ENCODE peak calls at places on chromosomes 4 and X, in ten cellular contexts. F is IMR-90; O is NCI-H2029 treated with DMSO at 0.1 percent for 48 hours; R is CD4-positive, alpha-beta memory T cell; Y is natural killer cell treated with Interleukin-12 subunit alpha and Interleukin-12 subunit beta and Interleukin-15 and Interleukin-18, amount 100 ng/mL, for 72 hours; P is activated effector memory CD4-positive, alpha-beta T cell treated with anti-CD3 and anti-CD28 coated beads, Interleukin-2, amount 50 U/mL, for 16 hours; T is NCI-H2081 treated with DMSO at 0.1 percent for 48 hours; H is GM03348; G is left ventricle myocardium inferior; S is CD4-positive, alpha-beta T cell. M is an unnamed sample.

GRCh38 chr4:106334732-106335131 is 18.4 kb downstream of the AIMP1 start:
- DNase-seq in H (no peak), S (no peak), G (no peak), R (no peak), Y (no peak), P (no peak), F (no peak), T (no peak), O (no peak), M (peak)

GRCh38 chrX:69093960-69094935 is 71.0 kb downstream of the PJA1 start:
- DNase-seq in P (no peak), O (no peak), G (no peak), F (peak), H (peak), R (peak), S (peak), Y (no peak), T (no peak), M (peak)

GRCh38 chr4:533318-534100 is 34.5 kb downstream of the PIGG start:
- DNase-seq in Y (no peak), T (no peak), O (no peak), F (no peak), H (no peak), P (no peak), R (no peak), S (no peak), G (no peak), M (no peak)

GRCh38 chrX:145613894-145614293 is 203.7 kb upstream of the SLITRK2 start:
- DNase-seq in O (no peak), T (no peak), H (no peak), S (no peak), P (no peak), Y (no peak), F (no peak), R (no peak), G (no peak), M (no peak)

GRCh38 chrX:50814701-50815476 is 895 bp upstream of the SHROOM4 start:
- DNase-seq in O (no peak), F (peak), Y (no peak), T (no peak), R (no peak), P (no peak), G (no peak), H (peak), S (no peak), M (no peak)

GRCh38 chrX:9885150-9885549 is 82.0 kb upstream of the CLDN34 start:
- DNase-seq in F (peak), O (no peak), Y (no peak), H (peak), T (no peak), P (peak), S (no peak), G (peak), R (no peak), M (peak)

GRCh38 chrX:1657367-1658082 is 42.7 kb downstream of the ASMT start:
- DNase-seq in H (peak), O (no peak), F (no peak), G (no peak), P (peak), S (peak), R (peak), T (no peak), Y (peak), M (peak)

GRCh38 chr4:124427095-124427767 is 285.3 kb downstream of the ANKRD50 start:
- DNase-seq in F (no peak), T (no peak), G (no peak), P (no peak), S (no peak), Y (no peak), H (no peak), O (no peak), R (no peak), M (no peak)

GRCh38 chrX:10310502-10310901 is 153.7 kb downstream of the CLCN4 start:
- DNase-seq in H (no peak), O (no peak), G (no peak), Y (no peak), F (no peak), T (no peak), R (no peak), P (no peak), S (no peak), M (no peak)

GRCh38 chrX:100994352-100995281 is 25.1 kb downstream of the ARL13A start:
- DNase-seq in Y (no peak), S (no peak), P (no peak), T (no peak), F (peak), O (no peak), G (no peak), R (no peak), H (peak), M (peak)

GRCh38 chr4:118981839-118982381 is 93.3 kb downstream of the SYNPO2 start:
- DNase-seq in G (no peak), P (peak), R (peak), H (peak), O (peak), Y (no peak), S (peak), F (peak), T (no peak), M (peak)

GRCh38 chr4:145679520-145679919 is 426 bp upstream of the C4orf51 start:
- DNase-seq in S (no peak), G (peak), H (peak), Y (no peak), P (no peak), O (peak), R (no peak), T (peak), F (peak), M (peak)

GRCh38 chrX:17581650-17582049 is 155.6 kb upstream of the SCML1 start:
- DNase-seq in O (no peak), G (no peak), F (no peak), R (no peak), T (no peak), Y (no peak), S (no peak), P (no peak), H (no peak), M (no peak)

GRCh38 chr4:174591243-174592021 is 69.1 kb upstream of the HPGD start:
- DNase-seq in T (no peak), F (no peak), R (no peak), S (no peak), Y (no peak), O (no peak), P (no peak), G (no peak), H (no peak), M (no peak)

GRCh38 chrX:44451056-44451455 is 91.6 kb downstream of the FUNDC1 start:
- DNase-seq in H (no peak), S (no peak), Y (no peak), G (no peak), O (no peak), F (no peak), T (no peak), R (no peak), P (no peak), M (no peak)

GRCh38 chrX:147838465-147839131 is 73.1 kb upstream of the FMR1 start:
- DNase-seq in G (no peak), H (no peak), O (no peak), Y (no peak), P (no peak), F (no peak), T (no peak), S (no peak), R (no peak), M (no peak)

GRCh38 chr4:80586716-80587115 is 251.2 kb downstream of the CFAP299 start:
- DNase-seq in F (no peak), G (no peak), O (no peak), S (no peak), Y (no peak), H (no peak), R (no peak), T (no peak), P (no peak), M (no peak)

GRCh38 chrX:36218801-36219200 is 299.3 kb downstream of the CFAP47 start:
- DNase-seq in R (no peak), O (no peak), F (no peak), T (no peak), G (no peak), S (no peak), H (no peak), Y (no peak), P (no peak), M (no peak)

GRCh38 chrX:70096052-70096451 is 33.8 kb downstream of the OTUD6A start:
- DNase-seq in H (peak), O (peak), R (no peak), P (no peak), G (no peak), S (no peak), T (no peak), Y (no peak), F (peak), M (peak)

GRCh38 chr4:24664956-24665355 is 80.6 kb upstream of the DHX15 start:
- DNase-seq in R (no peak), Y (no peak), O (no peak), S (no peak), T (no peak), G (no peak), H (peak), P (no peak), F (peak), M (no peak)

GRCh38 chr4:13543091-13543581 is 1.2 kb downstream of the NKX3-2 start:
- DNase-seq in P (no peak), G (no peak), S (no peak), R (no peak), F (no peak), O (no peak), H (no peak), T (no peak), Y (no peak), M (no peak)

GRCh38 chr4:173360587-173361221 is 10.1 kb upstream of the SAP30 start:
- DNase-seq in F (peak), P (no peak), R (no peak), S (no peak), Y (no peak), G (no peak), H (peak), O (no peak), T (no peak), M (peak)

GRCh38 chr4:125787707-125788106 is 473.0 kb downstream of the FAT4 start:
- DNase-seq in Y (no peak), P (no peak), F (no peak), S (no peak), T (no peak), G (no peak), H (peak), R (no peak), O (no peak), M (no peak)

GRCh38 chrX:74259879-74260491 is 44.0 kb upstream of the ZCCHC13 start:
- DNase-seq in Y (no peak), O (no peak), H (no peak), S (no peak), T (no peak), P (no peak), F (no peak), G (no peak), R (no peak), M (no peak)

GRCh38 chrX:113966791-113967190 is 617.1 kb upstream of the HTR2C start:
- DNase-seq in R (no peak), S (no peak), T (no peak), G (no peak), F (no peak), Y (no peak), H (no peak), O (no peak), P (no peak), M (no peak)

M was measured in EL.